ENCODE peak calls at places on chromosomes 11 and 22, in ten cellular contexts. One of them, this sample, is unnamed. For H3K27me3 and H3K4me1, the result is how much of the 10 kb centered on the place peaks cover.

GRCh38 chr11:126832387-126832786 is 168.2 kb downstream of the KIRREL3 start:
- DNase-seq in aorta: no peak
- DNase-seq in right lobe of liver: no peak
- DNase-seq in stomach: no peak
- DNase-seq in hepatocyte: no peak
- DNase-seq in fibroblast of lung: no peak
- DNase-seq in HAP-1: no peak
- DNase-seq in ovary: no peak
- DNase-seq in CD4-positive, CD25-positive, alpha-beta regulatory T cell: no peak
- DNase-seq in effector memory CD4-positive, alpha-beta T cell: no peak
- DNase-seq in this sample: no peak

GRCh38 chr11:76667271-76667818 is 3.2 kb downstream of the LRRC32 start:
- DNase-seq in right lobe of liver: peak
- DNase-seq in stomach: no peak
- DNase-seq in hepatocyte: no peak
- DNase-seq in fibroblast of lung: no peak
- DNase-seq in ovary: peak
- DNase-seq in effector memory CD4-positive, alpha-beta T cell: no peak
- DNase-seq in HAP-1: no peak
- DNase-seq in CD4-positive, CD25-positive, alpha-beta regulatory T cell: peak
- DNase-seq in aorta: no peak
- DNase-seq in this sample: peak

GRCh38 chr11:115993613-115994012 is 489.4 kb upstream of the CADM1 start:
- DNase-seq in fibroblast of lung: no peak
- DNase-seq in ovary: no peak
- DNase-seq in right lobe of liver: no peak
- DNase-seq in stomach: no peak
- DNase-seq in aorta: no peak
- DNase-seq in HAP-1: no peak
- DNase-seq in effector memory CD4-positive, alpha-beta T cell: no peak
- DNase-seq in CD4-positive, CD25-positive, alpha-beta regulatory T cell: no peak
- DNase-seq in hepatocyte: no peak
- DNase-seq in this sample: no peak

GRCh38 chr11:106482920-106483761 is 405.7 kb downstream of the AASDHPPT start:
- DNase-seq in right lobe of liver: no peak
- DNase-seq in stomach: no peak
- DNase-seq in fibroblast of lung: peak
- DNase-seq in hepatocyte: peak
- DNase-seq in ovary: peak
- DNase-seq in effector memory CD4-positive, alpha-beta T cell: no peak
- DNase-seq in CD4-positive, CD25-positive, alpha-beta regulatory T cell: no peak
- DNase-seq in HAP-1: no peak
- DNase-seq in aorta: no peak
- DNase-seq in this sample: no peak

GRCh38 chr11:62921573-62922188 is 518 bp upstream of the CHRM1 start:
- DNase-seq in fibroblast of lung: no peak
- DNase-seq in stomach: peak
- DNase-seq in ovary: no peak
- DNase-seq in aorta: no peak
- DNase-seq in right lobe of liver: no peak
- DNase-seq in CD4-positive, CD25-positive, alpha-beta regulatory T cell: no peak
- DNase-seq in hepatocyte: no peak
- DNase-seq in HAP-1: no peak
- DNase-seq in effector memory CD4-positive, alpha-beta T cell: no peak
- DNase-seq in this sample: no peak

GRCh38 chr22:22061085-22062077 is 78.8 kb upstream of the TOP3B start:
- DNase-seq in HAP-1: peak
- DNase-seq in CD4-positive, CD25-positive, alpha-beta regulatory T cell: no peak
- DNase-seq in aorta: no peak
- DNase-seq in stomach: no peak
- DNase-seq in effector memory CD4-positive, alpha-beta T cell: no peak
- DNase-seq in fibroblast of lung: no peak
- DNase-seq in hepatocyte: peak
- DNase-seq in right lobe of liver: no peak
- DNase-seq in ovary: peak
- DNase-seq in this sample: no peak

GRCh38 chr22:48841881-48842582 is 985.6 kb downstream of the BRD1 start:
- DNase-seq in aorta: no peak
- DNase-seq in fibroblast of lung: no peak
- DNase-seq in ovary: no peak
- DNase-seq in right lobe of liver: no peak
- DNase-seq in hepatocyte: no peak
- DNase-seq in stomach: no peak
- DNase-seq in effector memory CD4-positive, alpha-beta T cell: no peak
- DNase-seq in CD4-positive, CD25-positive, alpha-beta regulatory T cell: no peak
- DNase-seq in HAP-1: no peak
- DNase-seq in this sample: no peak

GRCh38 chr11:12402691-12403120 is 25.3 kb downstream of the PARVA start:
- DNase-seq in effector memory CD4-positive, alpha-beta T cell: no peak
- DNase-seq in ovary: no peak
- DNase-seq in fibroblast of lung: peak
- DNase-seq in right lobe of liver: no peak
- DNase-seq in HAP-1: no peak
- DNase-seq in hepatocyte: no peak
- DNase-seq in aorta: no peak
- DNase-seq in CD4-positive, CD25-positive, alpha-beta regulatory T cell: no peak
- DNase-seq in stomach: no peak
- DNase-seq in this sample: no peak

GRCh38 chr11:59756845-59757244 is 1.7 kb downstream of the STX3 start:
- DNase-seq in right lobe of liver: no peak
- DNase-seq in hepatocyte: peak
- DNase-seq in CD4-positive, CD25-positive, alpha-beta regulatory T cell: no peak
- DNase-seq in aorta: no peak
- DNase-seq in stomach: peak
- DNase-seq in fibroblast of lung: peak
- DNase-seq in ovary: no peak
- DNase-seq in HAP-1: no peak
- DNase-seq in effector memory CD4-positive, alpha-beta T cell: no peak
- DNase-seq in this sample: no peak

GRCh38 chr11:78078218-78079167 is 1.2 kb downstream of the NDUFC2 start:
- DNase-seq in right lobe of liver: no peak
- DNase-seq in aorta: no peak
- DNase-seq in fibroblast of lung: no peak
- DNase-seq in effector memory CD4-positive, alpha-beta T cell: no peak
- DNase-seq in HAP-1: no peak
- DNase-seq in stomach: no peak
- DNase-seq in hepatocyte: no peak
- DNase-seq in ovary: no peak
- DNase-seq in CD4-positive, CD25-positive, alpha-beta regulatory T cell: no peak
- DNase-seq in this sample: no peak

GRCh38 chr11:79174045-79175008 is 266.5 kb downstream of the TENM4 start:
- DNase-seq in fibroblast of lung: peak
- DNase-seq in aorta: no peak
- DNase-seq in effector memory CD4-positive, alpha-beta T cell: no peak
- DNase-seq in HAP-1: peak
- DNase-seq in right lobe of liver: no peak
- DNase-seq in stomach: no peak
- DNase-seq in CD4-positive, CD25-positive, alpha-beta regulatory T cell: no peak
- DNase-seq in ovary: peak
- DNase-seq in hepatocyte: no peak
- DNase-seq in this sample: no peak

GRCh38 chr22:35541254-35541748 is 670 bp downstream of the RASD2 start:
- DNase-seq in CD4-positive, CD25-positive, alpha-beta regulatory T cell: no peak
- DNase-seq in fibroblast of lung: no peak
- DNase-seq in stomach: peak
- DNase-seq in ovary: no peak
- DNase-seq in effector memory CD4-positive, alpha-beta T cell: no peak
- DNase-seq in right lobe of liver: no peak
- DNase-seq in aorta: no peak
- DNase-seq in HAP-1: no peak
- DNase-seq in hepatocyte: peak
- DNase-seq in this sample: no peak

GRCh38 chr22:38755155-38755910 is 465 bp downstream of the SUN2 start:
- DNase-seq in fibroblast of lung: peak
- DNase-seq in CD4-positive, CD25-positive, alpha-beta regulatory T cell: peak
- DNase-seq in hepatocyte: peak
- DNase-seq in stomach: peak
- DNase-seq in ovary: peak
- DNase-seq in aorta: peak
- DNase-seq in HAP-1: peak
- DNase-seq in effector memory CD4-positive, alpha-beta T cell: peak
- DNase-seq in right lobe of liver: peak
- DNase-seq in this sample: peak

GRCh38 chr11:107457205-107457557 is 444 bp downstream of the CWF19L2 start:
- DNase-seq in hepatocyte: peak
- DNase-seq in ovary: no peak
- DNase-seq in CD4-positive, CD25-positive, alpha-beta regulatory T cell: peak
- DNase-seq in aorta: no peak
- DNase-seq in right lobe of liver: no peak
- DNase-seq in stomach: no peak
- DNase-seq in fibroblast of lung: peak
- DNase-seq in HAP-1: peak
- DNase-seq in effector memory CD4-positive, alpha-beta T cell: no peak
- DNase-seq in this sample: no peak

DNA sequence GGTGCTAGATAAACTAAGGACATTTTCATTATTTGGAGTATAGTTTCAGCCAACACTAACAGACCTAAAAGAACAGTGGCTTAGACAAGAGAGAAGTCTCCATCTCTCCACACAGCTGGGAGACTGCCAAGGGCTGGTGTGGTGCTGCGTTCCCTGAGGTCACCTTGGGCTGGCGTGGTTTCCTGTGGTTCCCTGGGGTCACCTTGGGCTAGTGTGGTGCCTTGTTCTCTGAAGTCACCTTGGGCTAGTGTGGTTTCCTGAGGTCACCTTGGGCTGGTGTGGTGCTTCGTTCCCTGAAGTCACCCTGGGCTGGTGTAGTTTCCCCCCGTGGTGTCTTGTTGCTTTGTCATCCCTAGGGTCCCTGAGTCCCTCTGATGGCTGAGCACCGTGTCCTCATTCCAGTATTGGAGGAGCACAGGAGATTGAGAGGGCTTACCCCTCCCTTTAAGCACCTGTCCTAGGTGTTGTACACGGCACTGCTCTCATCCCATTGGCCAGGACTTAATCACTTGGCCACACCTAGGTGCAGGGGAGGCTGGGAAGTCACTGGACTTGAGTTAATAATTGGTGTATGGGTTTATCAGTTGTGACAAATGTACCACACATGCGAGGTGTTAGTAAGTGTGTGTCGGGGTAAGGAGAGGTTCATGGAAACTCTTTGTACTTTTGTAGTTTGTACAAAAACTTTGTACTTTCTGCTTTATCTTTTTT is 14.9 kb downstream of the SAMM50 start:
- DNase-seq in right lobe of liver: peak
- DNase-seq in stomach: peak
- DNase-seq in aorta: no peak
- DNase-seq in HAP-1: no peak
- DNase-seq in hepatocyte: peak
- DNase-seq in ovary: no peak
- DNase-seq in effector memory CD4-positive, alpha-beta T cell: no peak
- DNase-seq in CD4-positive, CD25-positive, alpha-beta regulatory T cell: no peak
- DNase-seq in fibroblast of lung: no peak
- DNase-seq in this sample: no peak
- H3K27me3 ChIP-seq in right lobe of liver: under half
- H3K27me3 ChIP-seq in stomach: under half
- H3K27me3 ChIP-seq in aorta: under half
- H3K27me3 ChIP-seq in HAP-1: under half
- H3K27me3 ChIP-seq in hepatocyte: under half
- H3K27me3 ChIP-seq in ovary: under half
- H3K27me3 ChIP-seq in effector memory CD4-positive, alpha-beta T cell: under half
- H3K27me3 ChIP-seq in CD4-positive, CD25-positive, alpha-beta regulatory T cell: under half
- H3K27me3 ChIP-seq in fibroblast of lung: under half
- H3K27me3 ChIP-seq in this sample: under half

DNA sequence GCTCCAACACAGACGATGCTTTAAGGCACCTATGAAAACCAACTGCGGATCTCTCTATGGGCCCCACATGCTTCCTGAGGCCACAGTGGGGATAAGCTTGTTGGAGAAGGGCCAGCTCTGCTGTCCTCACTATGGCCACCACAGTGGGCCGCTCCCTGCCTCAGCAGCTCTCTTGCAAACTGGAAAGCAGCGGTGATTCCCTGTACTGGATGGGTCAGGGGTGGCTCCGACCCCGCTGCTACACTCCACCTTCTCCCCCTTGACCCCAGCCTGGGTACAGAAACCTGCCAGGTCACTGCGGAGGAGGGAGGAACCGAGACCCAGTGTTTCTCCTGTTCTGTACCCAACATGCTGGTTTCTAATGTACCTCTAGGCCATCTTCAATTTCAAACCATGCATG is 403.9 kb downstream of the CTTN start:
- DNase-seq in ovary: no peak
- DNase-seq in stomach: no peak
- DNase-seq in CD4-positive, CD25-positive, alpha-beta regulatory T cell: no peak
- DNase-seq in hepatocyte: no peak
- DNase-seq in HAP-1: no peak
- DNase-seq in aorta: no peak
- DNase-seq in fibroblast of lung: no peak
- DNase-seq in right lobe of liver: no peak
- DNase-seq in effector memory CD4-positive, alpha-beta T cell: no peak
- DNase-seq in this sample: no peak
- H3K4me1 ChIP-seq in ovary: under half
- H3K4me1 ChIP-seq in stomach: under half
- H3K4me1 ChIP-seq in CD4-positive, CD25-positive, alpha-beta regulatory T cell: under half
- H3K4me1 ChIP-seq in hepatocyte: under half
- H3K4me1 ChIP-seq in HAP-1: under half
- H3K4me1 ChIP-seq in aorta: under half
- H3K4me1 ChIP-seq in fibroblast of lung: under half
- H3K4me1 ChIP-seq in right lobe of liver: under half
- H3K4me1 ChIP-seq in effector memory CD4-positive, alpha-beta T cell: under half
- H3K4me1 ChIP-seq in this sample: under half

DNA sequence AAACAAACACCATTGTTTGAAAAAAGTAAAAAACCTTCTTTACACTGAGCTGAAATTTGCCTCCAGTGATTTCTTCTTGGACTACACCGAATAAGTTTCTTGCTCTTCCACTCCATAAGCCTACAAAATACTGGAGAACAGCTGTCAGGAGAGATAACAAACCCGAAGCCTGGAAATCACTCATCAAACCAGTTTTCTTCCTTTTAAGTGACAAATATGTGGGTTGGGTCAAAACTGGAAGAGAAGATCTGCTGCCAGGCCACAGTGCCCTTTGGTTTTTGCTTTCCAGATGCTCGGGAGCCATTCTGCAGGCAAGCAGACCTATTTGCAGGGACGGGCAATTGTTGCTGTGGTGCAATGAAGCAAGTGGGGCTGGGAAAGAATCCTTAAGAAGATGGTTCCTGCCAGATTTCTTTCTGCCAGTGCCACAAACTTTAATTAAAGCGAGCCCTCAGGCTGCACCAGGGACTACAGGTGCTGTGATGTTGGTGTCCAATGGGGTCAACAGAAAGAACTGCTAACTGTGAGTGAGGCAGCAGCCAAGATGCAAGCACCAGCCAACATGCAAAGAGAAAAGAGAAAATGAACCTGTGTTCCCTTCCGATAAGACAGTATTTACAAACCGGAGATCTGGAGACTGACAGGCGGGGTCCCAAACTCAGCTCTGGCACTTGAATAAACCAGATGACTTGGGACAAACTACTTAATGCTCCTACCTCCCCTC is 44.8 kb upstream of the SMCO4 start:
- DNase-seq in stomach: no peak
- DNase-seq in effector memory CD4-positive, alpha-beta T cell: no peak
- DNase-seq in fibroblast of lung: no peak
- DNase-seq in hepatocyte: no peak
- DNase-seq in HAP-1: no peak
- DNase-seq in CD4-positive, CD25-positive, alpha-beta regulatory T cell: no peak
- DNase-seq in aorta: no peak
- DNase-seq in right lobe of liver: no peak
- DNase-seq in ovary: no peak
- DNase-seq in this sample: no peak
- H3K4me3 ChIP-seq in stomach: no peak
- H3K4me3 ChIP-seq in effector memory CD4-positive, alpha-beta T cell: no peak
- H3K4me3 ChIP-seq in fibroblast of lung: no peak
- H3K4me3 ChIP-seq in hepatocyte: no peak
- H3K4me3 ChIP-seq in HAP-1: no peak
- H3K4me3 ChIP-seq in CD4-positive, CD25-positive, alpha-beta regulatory T cell: no peak
- H3K4me3 ChIP-seq in aorta: no peak
- H3K4me3 ChIP-seq in right lobe of liver: no peak
- H3K4me3 ChIP-seq in ovary: no peak
- H3K4me3 ChIP-seq in this sample: no peak

GRCh38 chr22:37431811-37432707 is 4.8 kb upstream of the ELFN2 start:
- DNase-seq in right lobe of liver: no peak
- DNase-seq in effector memory CD4-positive, alpha-beta T cell: no peak
- DNase-seq in CD4-positive, CD25-positive, alpha-beta regulatory T cell: peak
- DNase-seq in aorta: no peak
- DNase-seq in hepatocyte: peak
- DNase-seq in fibroblast of lung: peak
- DNase-seq in stomach: no peak
- DNase-seq in HAP-1: peak
- DNase-seq in ovary: no peak
- DNase-seq in this sample: no peak
- H3K27me3 ChIP-seq in right lobe of liver: under half
- H3K27me3 ChIP-seq in effector memory CD4-positive, alpha-beta T cell: under half
- H3K27me3 ChIP-seq in CD4-positive, CD25-positive, alpha-beta regulatory T cell: under half
- H3K27me3 ChIP-seq in aorta: under half
- H3K27me3 ChIP-seq in hepatocyte: under half
- H3K27me3 ChIP-seq in fibroblast of lung: under half
- H3K27me3 ChIP-seq in stomach: half or more
- H3K27me3 ChIP-seq in HAP-1: under half
- H3K27me3 ChIP-seq in ovary: under half
- H3K27me3 ChIP-seq in this sample: half or more